ENCODE peak calls at places on chromosomes 12 and 14, in four cellular contexts. Z, C, Y and N are unnamed samples.

GRCh38 chr12:63301311-63301710 is 150.3 kb upstream of the AVPR1A start:
- DNase-seq in Y (no peak), Z (no peak), C (no peak), N (no peak)

GRCh38 chr12:19130224-19131019 is 889 bp downstream of the PLEKHA5 start:
- DNase-seq in Y (peak; percentile 37), C (peak; percentile 57), Z (peak; percentile 34), N (peak; percentile 69)

GRCh38 chr14:75279153-75279738 is 618 bp downstream of the FOS start:
- DNase-seq in C (peak; percentile 72), Y (peak; percentile 77), Z (peak; percentile 72), N (peak; percentile 84)

GRCh38 chr12:111975161-111975931 is 37.6 kb downstream of the TMEM116 start:
- DNase-seq in Y (no peak), C (no peak), Z (no peak), N (no peak)

GRCh38 chr14:61388173-61388975 is 67.0 kb downstream of the PRKCH start:
- DNase-seq in C (no peak), Z (no peak), Y (no peak), N (no peak)

GRCh38 chr12:118237053-118237665 is 101.2 kb downstream of the PEBP1 start:
- DNase-seq in C (no peak), Z (no peak), Y (no peak), N (no peak)

GRCh38 chr12:110458756-110459155 is 8.6 kb upstream of the ARPC3 start:
- DNase-seq in Z (no peak), C (no peak), Y (no peak), N (no peak)

GRCh38 chr12:104280703-104281458 is 22.7 kb upstream of the EID3 start:
- DNase-seq in C (no peak), Y (no peak), Z (no peak), N (no peak)

GRCh38 chr12:113268136-113268535 is 46.9 kb downstream of the TPCN1 start:
- DNase-seq in Y (no peak), C (no peak), Z (no peak), N (no peak)

GRCh38 chr12:47797432-47797831 is 22.3 kb downstream of the HDAC7 start:
- DNase-seq in Y (peak; percentile 44), C (no peak), Z (no peak), N (no peak)

GRCh38 chr12:106274575-106275081 is 26.8 kb upstream of the CKAP4 start:
- DNase-seq in C (peak; percentile 65), Y (no peak), Z (no peak), N (no peak)

GRCh38 chr12:116878567-116879508 is 2.4 kb downstream of the HRK start:
- DNase-seq in Y (peak; percentile 69), C (no peak), Z (no peak), N (no peak)

GRCh38 chr12:78156751-78157150 is 326.1 kb downstream of the NAV3 start:
- DNase-seq in Y (no peak), C (no peak), Z (no peak), N (no peak)

GRCh38 chr12:19068137-19068536 is 61.4 kb upstream of the PLEKHA5 start:
- DNase-seq in Z (no peak), Y (no peak), C (no peak), N (no peak)

GRCh38 chr12:1171657-1172056 is 180.6 kb downstream of the ERC1 start:
- DNase-seq in C (no peak), Y (no peak), Z (no peak), N (no peak)

GRCh38 chr12:102374190-102374589 is 106.2 kb downstream of the IGF1 start:
- DNase-seq in C (no peak), Y (no peak), Z (no peak), N (no peak)

GRCh38 chr12:47158792-47159191 is 79.0 kb upstream of the AMIGO2 start:
- DNase-seq in Z (no peak), Y (no peak), C (no peak), N (no peak)

GRCh38 chr14:24741871-24742270 is 107.9 kb upstream of the GZMB start:
- DNase-seq in Y (no peak), Z (no peak), C (no peak), N (no peak)

GRCh38 chr14:89629383-89629782 is 212.3 kb upstream of the FOXN3 start:
- DNase-seq in Y (no peak), Z (no peak), C (no peak), N (no peak)

GRCh38 chr12:131530427-131530826 is 180.5 kb upstream of the SFSWAP start:
- DNase-seq in Y (no peak), C (no peak), Z (no peak), N (no peak)

GRCh38 chr12:54306925-54307731 is 6.3 kb upstream of the NFE2 start:
- DNase-seq in C (peak; percentile 52), Z (peak; percentile 44), Y (peak; percentile 95), N (peak; percentile 87)

GRCh38 chr14:21723431-21724045 is 49.9 kb upstream of the OR4E1 start:
- DNase-seq in C (no peak), Z (no peak), Y (peak; percentile 17), N (no peak)

GRCh38 chr12:78119351-78119918 is 288.7 kb downstream of the NAV3 start:
- DNase-seq in Y (no peak), C (no peak), Z (no peak), N (no peak)

GRCh38 chr14:84937044-84937443 is 592.9 kb upstream of the FLRT2 start:
- DNase-seq in Y (no peak), C (peak; percentile 11), Z (no peak), N (no peak)

GRCh38 chr12:94620611-94621010 is 29.7 kb downstream of the TMCC3 start:
- DNase-seq in Z (no peak), Y (no peak), C (no peak), N (no peak)
- H3K27ac ChIP-seq in Z (no peak overlapping the region), Y (peak overlapping the region; percentile 36), C (no peak overlapping the region), N (no peak overlapping the region)

GRCh38 chr12:80607361-80608135 is 99.9 kb upstream of the MYF6 start:
- DNase-seq in C (no peak), Z (no peak), Y (no peak), N (no peak)
- TF ChIP-seq CTCF in C (no peak), Z (no peak), Y (no peak), N (no peak)

DNA sequence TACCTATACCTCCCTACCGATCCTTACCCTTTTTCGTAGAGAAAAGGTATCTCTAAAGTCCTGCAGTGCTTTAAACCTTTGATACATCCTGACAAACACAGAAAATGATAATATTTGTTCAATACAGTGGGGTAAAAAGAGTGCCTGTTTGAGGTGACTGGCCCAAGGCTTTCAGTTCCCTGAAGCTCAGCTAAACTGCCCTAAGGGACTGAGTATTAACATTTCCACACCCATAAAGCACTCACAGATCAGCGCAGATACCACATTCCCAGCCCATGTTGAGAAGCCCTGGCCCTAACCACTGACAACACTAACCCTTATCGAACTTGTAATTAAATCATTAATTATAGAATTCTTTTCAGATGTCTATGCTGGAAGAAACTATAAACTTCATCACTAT is 108.7 kb downstream of the DIP2B start:
- DNase-seq in C (no peak), Z (no peak), Y (no peak), N (no peak)
- H3K27ac ChIP-seq in C (no peak overlapping the region), Z (no peak overlapping the region), Y (no peak overlapping the region), N (no peak overlapping the region)

GRCh38 chr12:57175428-57176138 is 28.2 kb upstream of the LRP1-AS start:
- DNase-seq in Z (peak; percentile 88), C (peak; percentile 78), Y (peak; percentile 86), N (peak; percentile 76)

GRCh38 chr12:57173683-57174082 is 26.3 kb upstream of the LRP1-AS start:
- DNase-seq in C (no peak), Y (no peak), Z (no peak), N (no peak)

GRCh38 chr12:57170408-57170807 is 23.0 kb upstream of the LRP1-AS start:
- DNase-seq in C (no peak), Y (no peak), Z (no peak), N (no peak)

GRCh38 chr12:57171668-57172067 is 24.2 kb upstream of the LRP1-AS start:
- DNase-seq in Z (peak; percentile 74), Y (no peak), C (no peak), N (no peak)

GRCh38 chr12:57173089-57173488 is 25.7 kb upstream of the LRP1-AS start:
- DNase-seq in C (peak; percentile 22), Z (no peak), Y (no peak), N (no peak)
- TF ChIP-seq CTCF in C (no peak), Z (peak; percentile 44), Y (peak; percentile 69), N (peak; percentile 66)

GRCh38 chr12:114481200-114481535 is 75.2 kb upstream of the TBX5 start:
- DNase-seq in Z (no peak), Y (no peak), C (no peak), N (no peak)
- H3K27ac ChIP-seq in Z (no peak overlapping the region), Y (no peak overlapping the region), C (no peak overlapping the region), N (no peak overlapping the region)

DNA sequence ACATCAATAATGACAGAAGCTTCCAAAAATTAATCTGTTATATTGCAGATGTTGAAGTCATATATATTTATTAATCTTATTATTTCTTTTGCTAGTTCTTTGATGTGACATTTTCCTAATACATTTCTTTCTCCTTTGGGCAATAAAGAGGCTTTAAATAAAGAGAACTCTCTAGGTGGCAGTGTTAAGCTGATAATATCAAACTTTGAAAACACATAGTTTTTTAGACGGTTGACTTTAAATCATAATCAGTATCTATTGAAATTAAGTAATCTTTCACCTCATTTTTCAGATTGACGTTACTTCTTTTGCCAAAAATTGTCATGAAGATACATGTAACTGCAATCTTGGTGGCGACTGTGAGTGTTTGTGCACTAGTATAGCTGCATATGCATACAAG is 130.9 kb upstream of the PTPRQ start:
- DNase-seq in C (no peak), Y (no peak), Z (no peak), N (no peak)
- TF ChIP-seq CTCF in C (no peak), Y (no peak), Z (no peak), N (no peak)